ENCODE peak calls at places on chromosomes 13 and 19, in seven cellular contexts. P is tibial artery; B is HuH-7; N is psoas muscle; A is stimulated activated CD4-positive, alpha-beta T cell treated with anti-CD3 and anti-CD28 coated beads, Interleukin-12 subunit alpha, Interleukin-12 subunit beta, amount 100 ng/mL, for 48 hours; G is T follicular helper cell; Z is activated CD4-positive, alpha-beta T cell treated with anti-CD3 and anti-CD28 coated beads for 48 hours. F is an unnamed sample.

GRCh38 chr13:95156208-95156607 is 145.0 kb downstream of the ABCC4 start:
- DNase-seq in A (no peak), B (no peak), G (no peak), Z (no peak), P (no peak), N (no peak), F (no peak)

GRCh38 chr19:694481-695349 is 537 bp downstream of the PRSS57 start:
- DNase-seq in B (no peak), G (no peak), N (no peak), P (no peak), Z (no peak), A (no peak), F (no peak)

GRCh38 chr19:17406039-17406886 is 833 bp upstream of the BST2 start:
- DNase-seq in Z (peak), A (no peak), G (no peak), P (no peak), B (no peak), N (no peak), F (peak)

GRCh38 chr13:31431722-31432137 is 232.0 kb downstream of the B3GLCT start:
- DNase-seq in P (peak), A (peak), B (peak), N (peak), G (peak), Z (peak), F (peak)

GRCh38 chr13:21240586-21240985 is 64.1 kb downstream of the MRPL57 start:
- DNase-seq in Z (no peak), B (no peak), G (no peak), A (no peak), P (no peak), N (no peak), F (no peak)

GRCh38 chr19:11168568-11168967 is 13.0 kb upstream of the SPC24 start:
- DNase-seq in P (no peak), B (no peak), G (no peak), N (no peak), A (no peak), Z (no peak), F (no peak)

GRCh38 chr13:40061466-40062450 is 406.3 kb downstream of the COG6 start:
- DNase-seq in Z (no peak), B (no peak), P (no peak), G (no peak), N (no peak), A (no peak), F (peak)

GRCh38 chr13:23279321-23279720 is 98.5 kb downstream of the SGCG start:
- DNase-seq in N (no peak), Z (no peak), G (no peak), P (no peak), B (no peak), A (no peak), F (no peak)

GRCh38 chr13:45341799-45342584 is 1.0 kb upstream of the TPT1 start:
- DNase-seq in A (no peak), B (peak), Z (no peak), G (no peak), P (peak), N (peak), F (no peak)

GRCh38 chr13:54183166-54183565 is 1154.6 kb downstream of the OLFM4 start:
- DNase-seq in P (no peak), B (no peak), Z (no peak), N (no peak), G (no peak), A (no peak), F (no peak)

GRCh38 chr19:46101293-46101692 is 23.2 kb downstream of the IGFL3 start:
- DNase-seq in Z (no peak), P (no peak), B (no peak), N (no peak), G (no peak), A (no peak), F (no peak)

GRCh38 chr19:37079238-37079637 is 1.0 kb downstream of the ZNF420 start:
- DNase-seq in B (no peak), A (no peak), P (no peak), N (no peak), G (no peak), Z (no peak), F (no peak)

GRCh38 chr19:41882568-41883462 is at the start of gene ARHGEF1:
- DNase-seq in B (peak), N (peak), G (peak), P (peak), Z (peak), A (no peak), F (peak)

GRCh38 chr13:29369060-29369743 is 226.3 kb downstream of the SLC7A1 start:
- DNase-seq in N (no peak), P (no peak), G (no peak), B (peak), Z (no peak), A (no peak), F (peak)

GRCh38 chr13:42992585-42993122 is 613 bp upstream of the EPSTI1 start:
- DNase-seq in A (peak), N (no peak), G (no peak), P (no peak), B (no peak), Z (peak), F (peak)

GRCh38 chr19:28500982-28501633 is 711.8 kb downstream of the UQCRFS1 start:
- DNase-seq in P (no peak), G (no peak), N (no peak), A (no peak), B (no peak), Z (no peak), F (no peak)

GRCh38 chr19:32879741-32880140 is 10.2 kb upstream of the SLC7A9 start:
- DNase-seq in P (no peak), B (no peak), N (no peak), Z (no peak), A (no peak), G (no peak), F (no peak)

GRCh38 chr13:24085662-24086061 is 74.9 kb upstream of the SPATA13 start:
- DNase-seq in P (no peak), B (no peak), Z (no peak), G (no peak), N (no peak), A (no peak), F (no peak)

GRCh38 chr19:8445488-8446001 is 770 bp downstream of the HNRNPM start:
- DNase-seq in N (peak), B (no peak), P (peak), A (no peak), G (peak), Z (peak), F (peak)

GRCh38 chr13:25943666-25944065 is 108.2 kb downstream of the SHISA2 start:
- DNase-seq in P (no peak), A (no peak), G (no peak), B (peak), N (no peak), Z (no peak), F (no peak)

GRCh38 chr13:53191091-53191490 is 162.5 kb downstream of the OLFM4 start:
- DNase-seq in Z (no peak), A (no peak), N (no peak), P (no peak), B (no peak), G (no peak), F (no peak)

GRCh38 chr19:45215391-45216191 is 29.6 kb downstream of the EXOC3L2 start:
- DNase-seq in B (no peak), A (no peak), Z (no peak), P (no peak), N (no peak), G (no peak), F (no peak)

GRCh38 chr19:54108496-54108895 is 5.8 kb downstream of the NDUFA3 start:
- DNase-seq in B (no peak), P (no peak), A (no peak), Z (no peak), N (no peak), G (no peak), F (no peak)

GRCh38 chr13:59538512-59538911 is 625.2 kb downstream of the DIAPH3 start:
- DNase-seq in P (no peak), A (no peak), Z (no peak), N (no peak), G (no peak), B (no peak), F (no peak)

GRCh38 chr19:30174791-30175190 is 197.4 kb upstream of the ZNF536 start:
- DNase-seq in N (no peak), B (no peak), A (no peak), P (no peak), Z (no peak), G (no peak), F (no peak)

GRCh38 chr19:33486936-33487793 is 34.4 kb downstream of the PEPD start:
- DNase-seq in B (no peak), Z (no peak), P (no peak), N (no peak), A (no peak), G (no peak), F (no peak)

GRCh38 chr13:37139356-37139755 is 33.9 kb upstream of the CSNK1A1L start:
- DNase-seq in G (no peak), B (no peak), A (no peak), N (no peak), Z (no peak), P (no peak), F (no peak)

GRCh38 chr19:39533791-39534190 is 1.1 kb upstream of the EID2B start:
- DNase-seq in Z (no peak), A (no peak), P (no peak), B (no peak), G (no peak), N (no peak), F (no peak)

GRCh38 chr19:38304866-38305429 is 897 bp downstream of the C19orf33 start:
- DNase-seq in Z (no peak), B (peak), A (no peak), G (no peak), N (no peak), P (no peak), F (peak)

GRCh38 chr13:108987488-108987887 is 358.1 kb downstream of the MYO16 start:
- DNase-seq in Z (no peak), A (no peak), B (no peak), G (no peak), N (no peak), P (no peak), F (no peak)

F was measured in RPMI8226.